ENCODE peak calls at places on chromosome 5, in four cellular contexts. F is fibroblast of mammary gland, J is cardiac fibroblast, A is astrocyte of the spinal cord. U is an unnamed sample.

GRCh38 chr5:107284822-107285510 is 385.8 kb downstream of the EFNA5 start:
- DNase-seq in F (peak), J (no peak), A (peak), U (peak)

GRCh38 chr5:159123700-159124099 is 24.0 kb upstream of the EBF1 start:
- DNase-seq in F (no peak), J (no peak), A (no peak), U (no peak)

GRCh38 chr5:39580702-39581498 is 156.1 kb upstream of the DAB2 start:
- DNase-seq in A (peak), F (peak), J (peak), U (no peak)

GRCh38 chr5:9622891-9623547 is 7.1 kb downstream of the TAS2R1 start:
- DNase-seq in A (peak), F (peak), J (peak), U (no peak)

GRCh38 chr5:180353226-180353962 is at the start of gene GFPT2:
- DNase-seq in A (peak), J (peak), F (peak), U (peak)

GRCh38 chr5:96796434-96796833 is 11.3 kb downstream of the ERAP1 start:
- DNase-seq in F (peak), A (no peak), J (no peak), U (no peak)

GRCh38 chr5:16886366-16886736 is 49.7 kb downstream of the MYO10 start:
- DNase-seq in J (peak), A (peak), F (peak), U (peak)

GRCh38 chr5:127192836-127193341 is 97.7 kb upstream of the MEGF10 start:
- DNase-seq in J (peak), F (no peak), A (no peak), U (no peak)

GRCh38 chr5:34487202-34487879 is 168.8 kb upstream of the RAI14 start:
- DNase-seq in A (peak), F (peak), J (peak), U (peak)

GRCh38 chr5:75951158-75951557 is 132.0 kb upstream of the SV2C start:
- DNase-seq in A (no peak), J (no peak), F (no peak), U (no peak)

GRCh38 chr5:52977264-52977897 is 11.8 kb upstream of the ITGA2 start:
- DNase-seq in J (no peak), A (no peak), F (no peak), U (no peak)

GRCh38 chr5:154945695-154946301 is 4.9 kb downstream of the MRPL22 start:
- DNase-seq in F (peak), J (peak), A (peak), U (peak)

GRCh38 chr5:101942321-101942882 is 353.7 kb downstream of the SLCO4C1 start:
- DNase-seq in J (peak), A (peak), F (peak), U (peak)

GRCh38 chr5:128966375-128966774 is 1.1 kb downstream of the SLC27A6 start:
- DNase-seq in F (no peak), J (no peak), A (no peak), U (no peak)

GRCh38 chr5:122358382-122358990 is 46.4 kb downstream of the SNCAIP start:
- DNase-seq in J (no peak), F (no peak), A (no peak), U (no peak)

GRCh38 chr5:59061377-59061776 is 478.5 kb downstream of the RAB3C start:
- DNase-seq in A (no peak), F (peak), J (no peak), U (no peak)

GRCh38 chr5:74660863-74661262 is 20.3 kb upstream of the ENC1 start:
- DNase-seq in A (no peak), F (no peak), J (no peak), U (no peak)
- TF ChIP-seq CTCF in A (no peak), F (no peak), J (no peak), U (no peak)

DNA sequence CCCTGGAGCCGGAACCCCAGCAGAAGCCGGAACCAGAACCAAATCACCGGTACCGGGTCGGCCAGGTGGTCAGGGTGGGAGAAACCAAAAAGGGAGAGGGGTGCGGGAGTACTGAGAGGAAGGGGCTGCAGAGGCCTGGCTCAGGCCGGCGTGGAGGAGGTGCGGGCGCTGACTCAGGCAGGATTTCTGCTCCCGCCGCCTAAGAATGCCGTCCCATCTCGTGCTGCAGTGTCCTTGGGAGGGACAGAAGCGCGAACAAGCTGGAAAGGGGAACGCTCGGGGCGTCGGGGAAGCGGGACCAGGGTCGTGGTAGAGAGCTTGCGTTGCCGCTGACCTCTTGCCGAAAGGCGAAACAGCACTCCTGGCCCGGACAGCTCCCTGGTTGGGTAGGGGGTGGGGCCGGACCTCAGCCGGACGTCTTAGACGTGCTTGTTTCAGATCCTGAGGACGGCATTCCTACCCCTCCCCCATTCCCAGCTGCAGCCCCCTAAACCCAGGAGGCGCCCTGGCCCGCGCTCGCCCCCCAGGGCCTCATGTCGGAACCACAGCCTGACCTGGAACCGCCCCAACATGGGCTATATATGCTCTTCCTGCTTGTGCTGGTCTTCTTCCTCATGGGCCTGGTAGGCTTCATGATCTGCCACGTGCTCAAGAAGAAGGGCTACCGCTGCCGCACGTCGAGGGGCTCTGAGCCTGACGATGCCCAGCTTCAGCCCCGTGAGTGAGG is 1.1 kb downstream of the RELL2 start:
- DNase-seq in J (peak), F (peak), A (peak), U (peak)
- TF ChIP-seq CTCF in J (peak), F (peak), A (peak), U (no peak)

DNA sequence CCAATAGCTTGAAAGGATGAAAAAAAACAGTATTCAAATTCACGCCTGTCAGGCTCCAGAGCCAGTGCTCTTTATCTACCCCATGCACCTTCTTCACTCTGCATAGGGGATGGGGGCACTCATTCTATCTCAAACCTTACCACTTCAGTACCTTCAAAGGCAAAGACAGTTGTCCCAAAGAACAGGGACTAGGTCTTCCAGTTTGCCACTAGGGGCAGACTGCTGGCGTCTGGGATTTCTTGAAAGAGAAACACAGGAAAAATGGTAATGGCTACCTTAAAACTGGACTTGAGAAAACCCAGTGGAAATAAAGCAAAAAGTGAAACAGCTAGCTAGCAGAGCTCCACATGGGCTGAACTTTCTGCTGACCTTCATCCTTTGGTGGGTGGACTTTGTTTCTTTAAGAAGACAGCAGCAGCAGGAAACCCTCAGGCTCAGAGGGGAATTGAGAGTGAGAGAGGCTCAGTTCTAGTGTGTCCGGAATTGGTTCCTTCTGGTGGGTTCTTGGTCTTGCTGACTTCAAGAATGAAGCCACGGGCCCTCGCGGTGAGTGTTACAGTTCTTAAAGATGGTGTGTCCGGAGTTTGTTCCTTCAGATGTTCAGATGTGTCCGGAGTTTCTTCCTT is 41.0 kb upstream of the SLC36A1 start:
- DNase-seq in F (peak), J (peak), A (no peak), U (peak)
- TF ChIP-seq CTCF in F (peak), J (peak), A (peak), U (peak)

DNA sequence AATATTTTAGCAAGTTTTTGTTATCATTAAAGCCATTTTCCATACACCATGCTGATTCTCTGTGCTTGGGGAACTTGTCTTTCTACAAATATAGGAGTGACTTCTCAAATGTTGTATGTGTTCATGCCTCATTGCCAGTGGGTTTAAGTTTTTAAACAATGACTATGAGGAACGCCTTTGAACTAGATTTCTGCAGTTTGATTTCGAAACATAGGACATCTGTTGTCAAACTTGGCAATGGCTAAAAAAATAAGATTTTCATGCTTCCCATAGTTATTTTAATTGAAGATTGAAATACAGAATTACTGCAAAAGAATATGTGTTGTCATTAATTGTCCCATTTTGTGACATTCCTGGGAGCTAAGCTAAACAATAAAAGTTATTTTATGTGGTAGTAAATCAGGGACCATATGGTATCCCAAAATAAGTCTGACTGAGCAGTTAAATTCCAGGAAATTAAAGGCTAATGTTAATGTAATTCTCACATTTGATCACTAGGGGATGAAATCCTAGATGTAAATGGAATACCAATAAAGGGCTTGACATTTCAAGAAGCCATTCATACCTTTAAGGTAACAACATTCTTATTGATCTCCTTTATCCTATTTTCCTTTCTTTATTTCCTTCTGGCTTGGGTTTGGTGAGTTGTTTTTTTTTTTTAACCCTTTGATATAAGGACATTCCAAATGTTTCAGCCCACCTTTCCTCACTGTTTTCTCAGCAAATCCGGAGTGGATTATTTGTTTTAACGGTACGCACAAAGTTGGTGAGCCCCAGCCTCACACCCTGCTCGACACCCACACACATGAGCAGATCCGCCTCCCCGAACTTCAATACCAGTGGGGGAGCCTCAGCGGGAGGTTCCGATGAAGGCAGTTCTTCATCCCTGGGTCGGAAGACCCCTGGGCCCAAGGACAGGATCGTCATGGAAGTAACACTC is 116.7 kb downstream of the GOLPH3 start:
- DNase-seq in J (peak), A (no peak), F (peak), U (peak)
- TF ChIP-seq CTCF in J (peak), A (peak), F (peak), U (peak)

GRCh38 chr5:173924899-173925298 is 36.8 kb downstream of the CPEB4 start:
- DNase-seq in F (no peak), A (no peak), J (no peak), U (no peak)

GRCh38 chr5:173923236-173924104 is 35.3 kb downstream of the CPEB4 start:
- DNase-seq in A (peak), F (no peak), J (peak), U (no peak)

GRCh38 chr5:173926359-173926758 is 38.2 kb downstream of the CPEB4 start:
- DNase-seq in F (peak), J (peak), A (peak), U (peak)

GRCh38 chr5:173922527-173922926 is 34.4 kb downstream of the CPEB4 start:
- DNase-seq in A (no peak), F (no peak), J (no peak), U (no peak)

DNA sequence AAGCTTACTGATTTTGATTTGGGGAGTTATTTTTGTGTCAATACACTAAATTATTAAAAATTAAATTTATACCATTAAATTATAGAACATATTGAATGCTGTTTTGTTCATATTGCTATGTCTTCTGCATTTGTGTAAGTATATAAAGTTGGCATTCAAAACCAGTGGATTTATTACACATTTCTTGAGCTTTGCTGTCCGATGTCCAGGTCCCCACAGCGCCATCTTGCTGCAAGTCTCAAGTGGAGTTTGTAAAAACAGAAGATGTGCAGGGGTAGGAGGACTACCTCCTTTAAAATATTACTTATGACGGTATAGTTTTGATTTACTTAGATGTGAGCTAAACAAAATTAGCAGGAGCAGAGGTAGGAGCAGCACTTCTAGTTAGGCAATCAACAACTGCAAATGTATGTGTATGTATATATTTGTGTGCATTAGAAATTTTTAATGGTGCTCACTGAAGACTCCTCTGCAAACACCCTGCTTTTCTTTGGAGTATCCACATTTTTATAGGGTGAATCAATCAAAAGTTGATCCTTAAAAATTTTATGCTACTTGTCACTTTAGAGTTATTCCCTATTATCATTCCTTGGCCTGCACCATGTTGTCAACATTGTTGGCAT is 37.4 kb downstream of the CPEB4 start:
- DNase-seq in J (peak), F (peak), A (peak), U (peak)
- TF ChIP-seq CTCF in J (peak), F (peak), A (peak), U (peak)

DNA sequence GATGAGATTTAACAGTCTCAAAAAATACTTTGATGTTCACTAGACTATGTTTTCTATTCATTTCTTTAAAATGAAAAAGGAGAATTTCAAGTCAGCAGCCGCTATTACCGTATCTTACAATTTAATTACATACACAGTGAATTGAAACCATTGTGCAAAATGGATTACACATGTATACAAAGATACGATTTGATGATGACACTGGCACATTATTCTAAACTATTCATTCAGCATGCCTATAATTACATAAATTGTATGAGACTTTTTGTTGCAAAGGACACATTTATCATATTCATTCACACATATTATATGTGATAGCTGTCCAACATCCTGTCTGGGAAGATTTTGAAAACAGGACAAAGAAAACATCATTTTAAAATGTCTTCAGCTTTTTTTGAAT is 118.3 kb upstream of the VCAN start:
- DNase-seq in J (no peak), A (no peak), F (no peak), U (no peak)
- TF ChIP-seq CTCF in J (no peak), A (no peak), F (no peak), U (no peak)

GRCh38 chr5:141100243-141100805 is at the start of gene PCDHB3:
- DNase-seq in F (peak), A (peak), J (no peak), U (peak)
- TF ChIP-seq CTCF in F (peak), A (peak), J (no peak), U (peak)

GRCh38 chr5:91639744-91640143 is 256.6 kb upstream of the ARRDC3 start:
- DNase-seq in A (no peak), F (no peak), J (no peak), U (no peak)

GRCh38 chr5:91642592-91642991 is 259.5 kb upstream of the ARRDC3 start:
- DNase-seq in J (no peak), F (no peak), A (no peak), U (no peak)

GRCh38 chr5:91645347-91645746 is 262.2 kb upstream of the ARRDC3 start:
- DNase-seq in A (no peak), J (no peak), F (no peak), U (no peak)

GRCh38 chr5:91643796-91644195 is 260.7 kb upstream of the ARRDC3 start:
- DNase-seq in A (peak), F (peak), J (peak), U (no peak)

DNA sequence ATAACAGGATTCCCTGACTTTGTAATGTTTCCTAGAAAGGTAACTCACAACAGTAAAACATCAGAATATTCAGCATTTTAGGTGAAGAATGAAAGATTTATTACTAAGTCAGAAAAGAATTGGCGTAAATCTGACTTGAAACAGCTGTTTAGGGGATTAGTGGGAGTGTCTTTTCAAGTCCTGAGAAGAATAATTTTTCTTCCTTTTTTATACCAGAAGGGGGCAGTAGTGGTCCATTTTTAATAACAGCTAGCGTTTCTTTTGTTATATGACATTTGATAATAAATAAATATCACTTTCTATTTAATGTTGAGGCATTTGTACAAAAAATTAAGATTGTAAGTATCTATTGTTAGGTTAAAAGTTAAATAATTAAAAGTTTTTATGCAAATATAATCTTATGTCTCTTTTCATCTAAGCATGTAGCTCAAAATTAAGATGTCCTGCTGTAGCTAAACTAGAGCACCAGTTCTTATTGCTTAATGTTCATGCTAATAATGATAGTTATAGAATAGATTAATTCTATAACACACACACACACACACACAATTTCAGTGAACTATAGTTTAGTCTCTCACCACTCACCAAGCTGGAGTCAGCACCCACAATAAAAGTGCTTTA is 258.7 kb upstream of the ARRDC3 start:
- DNase-seq in A (peak), J (peak), F (peak), U (peak)
- TF ChIP-seq CTCF in A (peak), J (peak), F (peak), U (peak)